ENCODE peak calls at places on chromosomes 6 and 20, in six cellular contexts. Y is adipocyte, P is GDM1, T is RPMI7951, M is DMS153, I is NCI-H2081 treated with DMSO at 0.1 percent for 48 hours. X is an unnamed sample.

GRCh38 chr6:7112741-7113313 is 5.1 kb downstream of the RREB1 start:
- DNase-seq in I (no peak), T (no peak), M (no peak), Y (no peak), P (no peak), X (no peak)

GRCh38 chr6:3915076-3915791 is 66.1 kb downstream of the FAM50B start:
- DNase-seq in M (no peak), P (no peak), Y (no peak), T (no peak), I (no peak), X (no peak)

GRCh38 chr20:11136691-11137090 is 462.9 kb upstream of the JAG1 start:
- DNase-seq in Y (no peak), I (no peak), P (no peak), M (no peak), T (no peak), X (no peak)

GRCh38 chr6:53979468-53980067 is 131.7 kb upstream of the MLIP start:
- DNase-seq in I (no peak), P (peak; percentile 2), T (peak; percentile 41), M (no peak), Y (peak; percentile 79), X (peak; percentile 58)

GRCh38 chr6:149212892-149213786 is 104.4 kb upstream of the TAB2 start:
- DNase-seq in M (no peak), I (no peak), T (peak; percentile 28), Y (no peak), P (no peak), X (no peak)

GRCh38 chr6:144217264-144217663 is 66.9 kb downstream of the STX11 start:
- DNase-seq in P (no peak), Y (peak; percentile 25), I (no peak), M (no peak), T (peak; percentile 35), X (no peak)

GRCh38 chr20:24651171-24651972 is 181.9 kb downstream of the SYNDIG1 start:
- DNase-seq in M (no peak), P (no peak), I (no peak), T (peak; percentile 98), Y (peak; percentile 81), X (no peak)

GRCh38 chr6:94052754-94053153 is 633.4 kb upstream of the EPHA7 start:
- DNase-seq in P (no peak), Y (no peak), I (peak; percentile 42), T (no peak), M (no peak), X (no peak)

GRCh38 chr6:42104807-42105713 is 37.4 kb downstream of the C6orf132 start:
- DNase-seq in M (no peak), T (no peak), I (no peak), Y (no peak), P (no peak), X (no peak)

GRCh38 chr6:31140643-31141042 is 1.8 kb upstream of the PSORS1C2 start:
- DNase-seq in I (no peak), P (no peak), Y (no peak), M (no peak), T (no peak), X (no peak)

GRCh38 chr6:141464490-141464889 is 668.2 kb upstream of the GJE1 start:
- DNase-seq in P (no peak), Y (peak; percentile 68), M (peak; percentile 97), I (peak; percentile 86), T (peak; percentile 56), X (peak; percentile 97)

X was measured in NCI-H1105 treated with DMSO at 0.1 percent for 48 hours.